ENCODE peak calls at places on chromosomes 11 and 22, in five cellular contexts. D is CD8-positive, alpha-beta T cell; O is HEK293T; J is choroid plexus epithelial cell; R is lung microvascular endothelial cell. Z is an unnamed sample.

GRCh38 chr11:128294001-128294684 is 293.2 kb downstream of the ETS1 start:
- DNase-seq in D (no peak), O (no peak), J (no peak), R (no peak), Z (no peak)

GRCh38 chr22:23752750-23753149 is 1.5 kb downstream of the VPREB3 start:
- DNase-seq in D (no peak), O (no peak), J (no peak), R (no peak), Z (no peak)

GRCh38 chr11:114308689-114309089 is 12.5 kb downstream of the NNMT start:
- DNase-seq in D (no peak), O (no peak), J (peak; percentile 81), R (peak; percentile 75), Z (no peak)

GRCh38 chr11:68457214-68457897 is 3.2 kb upstream of the PPP6R3 start:
- DNase-seq in D (no peak), O (no peak), J (no peak), R (no peak), Z (no peak)

GRCh38 chr22:16964366-16964765 is 43.7 kb downstream of the GAB4 start:
- DNase-seq in D (no peak), O (peak; percentile 5), J (no peak), R (no peak), Z (no peak)

GRCh38 chr22:19478086-19478392 is 954 bp downstream of the UFD1 start:
- DNase-seq in D (no peak), O (no peak), J (no peak), R (no peak), Z (peak; percentile 16)

GRCh38 chr11:83921447-83922192 is 635.5 kb upstream of the CCDC90B start:
- DNase-seq in D (no peak), O (no peak), J (no peak), R (no peak), Z (no peak)

GRCh38 chr22:32745251-32745995 is 56.1 kb upstream of the TIMP3 start:
- DNase-seq in D (no peak), O (no peak), J (peak; percentile 59), R (no peak), Z (peak; percentile 17)

GRCh38 chr22:20867179-20868099 is 8.6 kb downstream of the SNAP29 start:
- DNase-seq in D (no peak), O (no peak), J (peak; percentile 76), R (no peak), Z (no peak)

GRCh38 chr11:71986131-71986530 is 12.6 kb upstream of the IL18BP start:
- DNase-seq in D (no peak), O (no peak), J (no peak), R (no peak), Z (no peak)

GRCh38 chr11:12706531-12707499 is 32.6 kb downstream of the TEAD1 start:
- DNase-seq in D (no peak), O (peak; percentile 38), J (peak; percentile 75), R (peak; percentile 43), Z (no peak)

GRCh38 chr11:78203184-78203583 is 14.5 kb downstream of the USP35 start:
- DNase-seq in D (peak; percentile 32), O (no peak), J (no peak), R (no peak), Z (no peak)

GRCh38 chr22:27669798-27670599 is 131.6 kb downstream of the MN1 start:
- DNase-seq in D (no peak), O (no peak), J (peak; percentile 43), R (no peak), Z (no peak)

GRCh38 chr11:26442131-26442530 is 110.2 kb downstream of the ANO3 start:
- DNase-seq in D (no peak), O (no peak), J (peak; percentile 2), R (no peak), Z (no peak)

GRCh38 chr11:77345621-77346020 is 44.1 kb upstream of the GDPD4 start:
- DNase-seq in D (no peak), O (no peak), J (peak; percentile 23), R (no peak), Z (no peak)

Z was measured in kidney glomerular epithelial cell.